ENCODE peak calls at places on chromosome 17, in eight cellular contexts. R, Z, S, K, Y, L, T and G are unnamed samples.

GRCh38 chr17:16488572-16488997 is 3.4 kb downstream of the LRRC75A start:
- DNase-seq in R (peak), Z (no peak), S (no peak), K (no peak), Y (no peak), L (no peak), T (no peak), G (no peak)

GRCh38 chr17:79800325-79801155 is 3.7 kb upstream of the CBX8 start:
- DNase-seq in R (no peak), Z (no peak), S (peak), K (peak), Y (peak), L (peak), T (no peak), G (peak)

GRCh38 chr17:58121925-58122324 is 26.3 kb upstream of the OR4D1 start:
- DNase-seq in R (no peak), Z (no peak), S (peak), K (peak), Y (peak), L (peak), T (no peak), G (peak)

GRCh38 chr17:1107777-1108559 is 71.8 kb downstream of the ABR start:
- DNase-seq in R (no peak), Z (peak), S (no peak), K (no peak), Y (peak), L (no peak), T (no peak), G (no peak)

GRCh38 chr17:18967806-18968744 is 16.1 kb downstream of the SLC5A10 start:
- DNase-seq in R (no peak), Z (no peak), S (no peak), K (no peak), Y (peak), L (no peak), T (no peak), G (peak)

GRCh38 chr17:78716814-78717393 is 65.2 kb downstream of the CYTH1 start:
- DNase-seq in R (peak), Z (peak), S (peak), K (peak), Y (peak), L (peak), T (no peak), G (peak)

GRCh38 chr17:80832266-80832676 is 159.4 kb upstream of the CHMP6 start:
- DNase-seq in R (no peak), Z (peak), S (peak), K (peak), Y (peak), L (peak), T (no peak), G (peak)

GRCh38 chr17:73091770-73092517 is 544 bp downstream of the SLC39A11 start:
- DNase-seq in R (peak), Z (no peak), S (peak), K (peak), Y (peak), L (peak), T (no peak), G (peak)

GRCh38 chr17:59512844-59513383 is 52.5 kb upstream of the DHX40 start:
- DNase-seq in R (no peak), Z (no peak), S (no peak), K (no peak), Y (no peak), L (no peak), T (no peak), G (no peak)

GRCh38 chr17:39563476-39563875 is 44.2 kb downstream of the NEUROD2 start:
- DNase-seq in R (no peak), Z (no peak), S (no peak), K (peak), Y (no peak), L (peak), T (no peak), G (no peak)

GRCh38 chr17:34613064-34614019 is 34.0 kb downstream of the TMEM132E start:
- DNase-seq in R (peak), Z (no peak), S (no peak), K (peak), Y (peak), L (no peak), T (no peak), G (no peak)

GRCh38 chr17:57554826-57555635 is 190.1 kb downstream of the CCDC182 start:
- DNase-seq in R (no peak), Z (no peak), S (no peak), K (peak), Y (no peak), L (no peak), T (no peak), G (no peak)

GRCh38 chr17:63692195-63692816 is 7.6 kb downstream of the LIMD2 start:
- DNase-seq in R (no peak), Z (no peak), S (no peak), K (no peak), Y (no peak), L (no peak), T (no peak), G (no peak)

GRCh38 chr17:81039854-81040758 is 5.2 kb downstream of the BAIAP2 start:
- DNase-seq in R (no peak), Z (no peak), S (peak), K (peak), Y (peak), L (peak), T (peak), G (peak)

GRCh38 chr17:732788-733720 is 658 bp downstream of the TLCD3A start:
- DNase-seq in R (peak), Z (no peak), S (peak), K (peak), Y (peak), L (peak), T (no peak), G (peak)

GRCh38 chr17:62966426-62967110 is 533 bp downstream of the TANC2 start:
- DNase-seq in R (peak), Z (no peak), S (no peak), K (peak), Y (peak), L (no peak), T (no peak), G (no peak)

GRCh38 chr17:45106582-45106981 is 25.7 kb downstream of the PLCD3 start:
- DNase-seq in R (no peak), Z (no peak), S (no peak), K (no peak), Y (no peak), L (no peak), T (no peak), G (no peak)

GRCh38 chr17:45104029-45104428 is 28.3 kb downstream of the PLCD3 start:
- DNase-seq in R (no peak), Z (no peak), S (no peak), K (no peak), Y (no peak), L (no peak), T (no peak), G (no peak)

GRCh38 chr17:45106101-45106500 is 26.2 kb downstream of the PLCD3 start:
- DNase-seq in R (no peak), Z (no peak), S (no peak), K (no peak), Y (no peak), L (no peak), T (no peak), G (no peak)

GRCh38 chr17:45104497-45104896 is 27.8 kb downstream of the PLCD3 start:
- DNase-seq in R (no peak), Z (no peak), S (no peak), K (no peak), Y (no peak), L (no peak), T (no peak), G (no peak)

DNA sequence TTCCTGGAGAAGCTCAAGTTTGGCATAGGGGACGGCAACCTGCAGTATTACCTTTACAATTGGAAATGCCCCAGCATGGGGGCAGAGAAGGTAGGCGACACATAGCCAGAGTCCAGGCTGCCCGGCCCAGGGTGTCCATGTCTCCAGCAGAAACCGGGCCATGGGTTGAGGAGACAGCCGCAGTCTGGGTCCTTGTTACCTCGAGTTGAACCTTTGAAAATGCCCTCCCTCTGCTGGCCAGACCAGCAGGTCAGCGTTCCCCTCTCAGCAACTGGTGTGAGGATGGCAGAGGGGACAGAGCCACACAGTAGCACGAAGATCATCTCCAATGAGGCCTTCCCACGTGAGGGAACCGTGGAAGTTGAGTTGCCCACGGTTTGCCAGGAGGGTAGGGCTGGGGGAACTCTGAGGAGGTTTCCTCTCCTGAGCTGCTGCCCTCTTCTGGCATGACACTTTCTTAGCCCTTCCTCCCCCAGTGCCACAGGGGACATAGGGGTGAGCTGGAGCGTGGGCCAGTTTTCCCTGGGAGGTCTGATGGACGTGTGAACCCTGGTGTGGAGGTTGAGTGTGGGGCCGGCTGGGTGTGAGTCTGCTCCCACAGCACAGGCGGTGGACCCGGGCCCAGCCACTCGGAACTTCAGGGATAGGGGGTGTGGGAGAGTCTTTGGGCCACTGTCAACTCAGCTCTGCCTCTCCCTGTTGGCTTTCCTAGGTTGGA is 27.2 kb downstream of the PLCD3 start:
- DNase-seq in R (no peak), Z (no peak), S (no peak), K (no peak), Y (no peak), L (no peak), T (no peak), G (peak)
- TF ChIP-seq CTCF in R (no peak), Z (no peak), S (no peak), K (no peak), Y (no peak), L (peak), T (peak), G (no peak)

GRCh38 chr17:3913531-3914318 is 2.5 kb downstream of the P2RX1 start:
- DNase-seq in R (peak), Z (peak), S (peak), K (peak), Y (peak), L (peak), T (no peak), G (peak)

GRCh38 chr17:3912827-3913226 is 3.4 kb downstream of the P2RX1 start:
- DNase-seq in R (no peak), Z (no peak), S (no peak), K (no peak), Y (no peak), L (no peak), T (no peak), G (no peak)

GRCh38 chr17:3916013-3916696 is at the start of gene P2RX1:
- DNase-seq in R (no peak), Z (peak), S (peak), K (peak), Y (no peak), L (no peak), T (no peak), G (no peak)

GRCh38 chr17:3915642-3916012 is 638 bp downstream of the P2RX1 start:
- DNase-seq in R (no peak), Z (no peak), S (no peak), K (no peak), Y (no peak), L (no peak), T (no peak), G (no peak)

DNA sequence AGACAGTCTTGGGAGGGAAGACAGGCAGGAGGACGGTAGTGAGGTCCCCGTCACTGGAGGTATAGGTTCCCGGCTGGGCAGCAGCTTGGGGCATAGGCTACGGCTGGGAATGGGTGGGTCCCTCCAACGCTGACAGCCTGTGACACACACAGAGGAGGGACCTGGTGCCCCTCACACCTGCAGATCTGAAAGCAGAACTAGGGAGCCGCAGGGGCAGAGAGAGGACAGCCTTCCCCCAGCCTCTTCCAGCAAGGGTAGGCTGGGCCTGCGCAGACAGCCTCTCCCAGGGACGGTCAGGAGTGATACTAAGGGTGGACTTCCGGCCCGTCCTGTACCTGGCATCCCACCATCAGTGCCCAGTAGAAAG is 2.0 kb downstream of the P2RX1 start:
- DNase-seq in R (no peak), Z (no peak), S (no peak), K (no peak), Y (no peak), L (no peak), T (no peak), G (no peak)
- H3K4me3 ChIP-seq in R (no peak), Z (peak), S (no peak), K (no peak), Y (no peak), L (no peak), T (no peak), G (no peak)

GRCh38 chr17:42457107-42457787 is 1.4 kb upstream of the ATP6V0A1 start:
- DNase-seq in R (no peak), Z (no peak), S (no peak), K (no peak), Y (peak), L (no peak), T (no peak), G (no peak)

GRCh38 chr17:42460371-42460770 is 1.7 kb downstream of the ATP6V0A1 start:
- DNase-seq in R (no peak), Z (no peak), S (no peak), K (no peak), Y (no peak), L (no peak), T (no peak), G (no peak)

GRCh38 chr17:42459983-42460300 is 1.3 kb downstream of the ATP6V0A1 start:
- DNase-seq in R (no peak), Z (no peak), S (peak), K (no peak), Y (peak), L (peak), T (no peak), G (no peak)

GRCh38 chr17:42458497-42459255 is at the start of gene ATP6V0A1:
- DNase-seq in R (peak), Z (peak), S (peak), K (peak), Y (peak), L (peak), T (no peak), G (peak)

DNA sequence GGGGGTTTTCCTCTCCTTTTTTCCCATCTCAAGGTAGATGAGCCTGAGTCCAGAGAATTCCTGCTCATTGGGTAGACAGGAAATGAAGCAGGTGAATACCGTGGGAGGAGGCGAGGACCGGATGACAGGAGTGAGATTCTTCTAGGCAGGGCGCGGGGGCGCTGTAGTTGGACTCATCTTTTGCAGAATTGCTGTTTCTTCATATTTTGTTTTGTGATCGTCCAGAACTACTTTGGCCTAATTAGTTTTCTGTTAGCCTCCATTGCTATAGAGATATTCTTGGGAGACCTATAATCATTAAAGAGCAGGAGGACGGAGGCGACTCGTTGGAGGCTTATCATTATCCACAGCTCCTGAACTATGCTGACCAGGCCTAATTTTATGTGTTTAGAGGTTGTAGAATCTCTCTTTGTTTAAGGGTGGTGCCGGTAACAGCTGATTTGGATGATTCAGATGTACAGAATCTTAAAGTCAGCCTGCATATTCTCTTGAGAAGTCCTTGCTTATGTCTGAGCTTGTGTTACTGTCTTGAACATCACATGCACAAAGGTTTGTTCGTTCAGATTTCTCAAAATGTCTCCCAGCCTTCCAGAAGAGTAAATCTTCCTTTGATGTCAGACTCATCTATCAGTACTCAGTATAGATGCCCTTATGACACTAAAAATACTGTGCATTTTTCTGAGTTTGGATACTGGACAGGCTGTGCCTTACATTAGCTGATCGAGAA is 741 bp downstream of the ATP6V0A1 start:
- DNase-seq in R (peak), Z (peak), S (peak), K (peak), Y (peak), L (peak), T (no peak), G (peak)
- TF ChIP-seq CTCF in R (no peak), Z (peak), S (peak), K (peak), Y (peak), L (peak), T (peak), G (peak)

DNA sequence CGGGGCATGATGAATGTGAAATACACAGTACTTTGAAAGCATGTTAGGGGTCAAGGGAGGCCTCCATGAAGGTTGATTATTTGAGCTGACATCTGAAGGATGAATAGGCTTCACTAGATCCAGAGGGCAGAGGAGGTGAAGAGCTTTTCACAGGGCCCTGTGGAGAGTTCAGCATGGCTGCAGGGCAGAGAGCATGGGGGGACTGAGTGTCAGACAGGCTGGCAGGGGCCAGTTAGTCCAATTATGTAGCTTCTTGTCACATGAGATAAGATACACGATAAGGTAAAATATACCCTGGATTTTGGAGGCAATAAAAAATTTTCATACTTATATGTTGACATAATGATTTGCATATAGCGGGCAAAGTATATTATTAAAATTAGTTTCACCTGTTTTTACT is 2.5 kb downstream of the ANKRD40CL start:
- DNase-seq in R (peak), Z (no peak), S (no peak), K (no peak), Y (no peak), L (no peak), T (no peak), G (no peak)
- H3K4me3 ChIP-seq in R (no peak), Z (no peak), S (no peak), K (no peak), Y (no peak), L (no peak), T (no peak), G (no peak)

DNA sequence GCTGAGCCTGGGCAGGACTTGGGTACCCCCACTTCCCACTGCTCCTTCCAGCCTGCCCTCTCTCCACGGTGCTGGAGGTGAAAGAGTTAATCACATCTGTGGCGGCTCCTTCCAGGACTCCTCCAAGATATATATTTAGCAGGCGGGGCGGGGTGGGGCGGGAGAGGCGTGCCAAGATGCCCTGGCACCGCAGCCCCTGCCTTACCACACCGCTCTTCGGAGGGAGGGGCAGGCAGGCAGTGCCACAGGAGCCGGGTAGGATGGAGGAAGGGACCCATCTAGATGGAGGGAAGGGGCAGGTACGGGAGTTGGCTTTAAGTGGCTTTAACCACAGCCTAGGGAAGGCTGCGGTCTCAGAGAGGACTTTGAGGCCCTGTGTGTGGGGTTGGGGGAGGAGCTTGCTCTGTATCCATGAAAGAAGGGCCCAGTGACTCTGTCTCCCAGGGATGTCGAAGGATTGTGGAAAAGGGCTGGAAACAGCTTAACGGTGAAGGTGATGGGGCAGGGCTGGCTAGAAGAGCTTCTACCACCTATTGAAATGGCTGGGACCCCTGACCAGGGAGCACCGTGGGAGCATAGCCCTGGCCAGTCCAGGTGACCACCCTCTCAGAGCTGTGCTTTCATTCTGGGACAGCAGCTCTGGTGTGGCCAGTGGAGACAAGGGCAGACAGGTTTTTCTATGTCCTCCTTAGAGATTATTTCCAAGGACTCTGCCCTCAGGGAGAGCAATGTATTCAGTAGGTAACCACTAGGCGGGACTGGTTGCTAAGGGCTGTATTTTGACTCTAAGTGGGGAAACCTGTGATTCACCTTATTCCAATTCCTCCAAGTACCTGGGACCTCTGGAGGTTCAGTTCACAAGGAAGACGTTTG is 13.0 kb downstream of the GPR142 start:
- DNase-seq in R (no peak), Z (peak), S (no peak), K (no peak), Y (peak), L (no peak), T (no peak), G (no peak)
- TF ChIP-seq CTCF in R (no peak), Z (no peak), S (no peak), K (no peak), Y (peak), L (no peak), T (no peak), G (no peak)

DNA sequence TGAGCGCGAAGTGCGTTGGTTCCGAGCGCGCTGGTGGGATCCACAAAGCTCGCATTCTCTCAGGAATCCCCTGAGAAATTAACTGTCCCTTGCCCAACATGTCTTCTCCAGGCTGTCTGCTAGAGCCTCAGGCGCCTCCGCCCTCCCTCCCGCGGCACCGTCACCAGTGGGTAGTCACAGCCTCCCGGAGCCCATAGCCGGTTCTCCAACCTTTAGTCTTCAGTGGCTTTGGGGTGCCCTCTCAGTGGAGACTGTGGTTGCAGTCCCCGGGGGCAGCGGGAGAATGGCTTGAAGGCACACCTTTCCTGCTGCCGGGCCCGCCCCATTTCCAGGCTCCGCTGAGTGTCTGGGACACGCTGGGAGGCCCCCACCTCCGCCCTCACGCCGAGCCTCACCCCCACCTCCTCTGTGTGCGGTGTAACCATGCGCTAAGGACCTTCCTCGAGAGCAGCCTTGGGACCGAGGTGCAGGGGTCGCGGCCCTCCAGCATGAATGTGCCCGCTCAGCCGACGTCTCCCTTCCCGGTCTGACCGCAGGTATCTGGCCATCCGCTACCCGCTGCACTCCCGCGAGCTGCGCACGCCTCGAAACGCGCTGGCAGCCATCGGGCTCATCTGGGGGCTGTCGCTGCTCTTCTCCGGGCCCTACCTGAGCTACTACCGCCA is 1.7 kb downstream of the GALR2 start:
- DNase-seq in R (no peak), Z (peak), S (no peak), K (no peak), Y (no peak), L (no peak), T (no peak), G (no peak)
- H3K4me3 ChIP-seq in R (no peak), Z (no peak), S (no peak), K (no peak), Y (no peak), L (no peak), T (no peak), G (no peak)